ENCODE peak calls at places on chromosomes 13 and 19, in nine cellular contexts. G, C, J, M, H, W, L, V and N are unnamed samples.

GRCh38 chr13:33610471-33611015 is 207.4 kb upstream of the RFC3 start:
- DNase-seq in V (no peak), W (no peak), G (peak), C (no peak), L (peak), J (no peak), M (no peak), H (peak), N (no peak)

GRCh38 chr19:5590865-5591154 is 23.1 kb upstream of the TINCR start:
- DNase-seq in H (no peak), J (no peak), L (no peak), W (no peak), C (no peak), G (no peak), M (no peak), V (no peak), N (no peak)

GRCh38 chr13:99527346-99527745 is 26.1 kb downstream of the TM9SF2 start:
- DNase-seq in V (no peak), W (no peak), M (no peak), J (no peak), H (peak), C (no peak), L (no peak), G (no peak), N (no peak)

GRCh38 chr13:113997845-113998751 is 24.2 kb upstream of the C13orf46 start:
- DNase-seq in W (no peak), C (peak), J (peak), V (no peak), M (peak), G (no peak), L (no peak), H (no peak), N (peak)

GRCh38 chr19:6064016-6064702 is 46.1 kb downstream of the RFX2 start:
- DNase-seq in J (no peak), M (no peak), W (no peak), G (no peak), C (no peak), H (no peak), L (no peak), V (peak), N (no peak)

GRCh38 chr19:2239771-2240770 is 3.4 kb downstream of the SF3A2 start:
- DNase-seq in C (peak), W (peak), L (peak), V (no peak), M (no peak), H (no peak), J (peak), G (no peak), N (no peak)

GRCh38 chr13:73335226-73335625 is 276.4 kb downstream of the KLF5 start:
- DNase-seq in V (peak), H (no peak), J (peak), W (no peak), G (no peak), L (no peak), M (no peak), C (peak), N (peak)

GRCh38 chr19:1266818-1267440 is 2.2 kb upstream of the CIRBP start:
- DNase-seq in W (no peak), L (peak), H (peak), V (no peak), C (no peak), J (peak), M (no peak), G (peak), N (no peak)

GRCh38 chr19:40466219-40467006 is at the start of gene SPTBN4:
- DNase-seq in W (no peak), M (no peak), C (no peak), G (peak), V (no peak), L (peak), H (peak), J (peak), N (no peak)

GRCh38 chr13:48733739-48734329 is 80.1 kb downstream of the CYSLTR2 start:
- DNase-seq in L (no peak), G (no peak), M (no peak), V (no peak), H (no peak), C (no peak), W (no peak), J (no peak), N (no peak)

GRCh38 chr13:100129605-100130004 is 40.7 kb downstream of the PCCA start:
- DNase-seq in J (peak), G (no peak), L (no peak), V (no peak), C (no peak), H (no peak), M (no peak), W (no peak), N (no peak)

GRCh38 chr19:1445932-1446712 is 3.8 kb upstream of the APC2 start:
- DNase-seq in M (no peak), G (peak), C (no peak), H (no peak), L (no peak), V (no peak), W (no peak), J (no peak), N (no peak)

GRCh38 chr13:48185018-48185417 is 48.0 kb upstream of the ITM2B start:
- DNase-seq in H (no peak), L (no peak), C (no peak), M (no peak), V (no peak), W (no peak), G (no peak), J (peak), N (no peak)

GRCh38 chr13:74144269-74144668 is 10.1 kb upstream of the KLF12 start:
- DNase-seq in L (no peak), J (no peak), W (no peak), G (no peak), M (no peak), V (no peak), C (no peak), H (no peak), N (no peak)

GRCh38 chr13:20006206-20006605 is 47.7 kb downstream of the ZMYM2 start:
- DNase-seq in H (no peak), L (no peak), C (peak), G (no peak), W (peak), M (no peak), V (no peak), J (peak), N (peak)

GRCh38 chr13:39016789-39017188 is 21.1 kb downstream of the PROSER1 start:
- DNase-seq in L (no peak), V (peak), M (no peak), H (no peak), J (peak), C (peak), W (no peak), G (no peak), N (no peak)

DNA sequence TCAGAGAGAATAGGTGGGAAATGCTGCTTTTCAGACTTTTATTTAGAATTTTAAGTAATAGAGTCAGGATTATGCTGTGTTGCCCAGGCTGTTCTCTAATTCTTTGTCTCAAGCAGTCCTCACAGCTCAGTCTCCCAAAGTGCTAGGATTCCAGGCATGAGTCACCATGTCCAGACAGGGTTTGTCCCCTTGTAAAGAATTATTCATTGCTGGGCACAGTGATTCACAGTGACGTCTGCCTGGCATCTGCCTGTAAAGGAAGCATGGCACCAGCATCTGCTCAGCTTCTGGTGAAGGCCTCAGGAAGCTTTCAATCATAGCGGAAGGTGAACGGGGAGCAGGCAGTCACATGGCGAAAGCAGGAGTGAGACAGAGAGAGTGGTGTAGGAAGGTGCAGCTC is 17.7 kb downstream of the ZNF763 start:
- DNase-seq in M (no peak), H (no peak), W (no peak), L (no peak), C (no peak), J (peak), G (no peak), V (peak), N (no peak)
- H3K4me3 ChIP-seq in M (no peak), H (no peak), W (no peak), L (no peak), C (no peak), J (no peak), G (no peak), V (no peak), N (no peak)

GRCh38 chr19:15447057-15447456 is 2.7 kb downstream of the WIZ start:
- DNase-seq in G (no peak), W (no peak), J (no peak), H (no peak), C (no peak), M (no peak), L (no peak), V (no peak), N (no peak)

GRCh38 chr19:15445807-15446376 is 3.9 kb downstream of the WIZ start:
- DNase-seq in V (no peak), C (no peak), H (no peak), W (no peak), M (no peak), G (no peak), J (no peak), L (no peak), N (no peak)

GRCh38 chr19:15449620-15450527 is at the start of gene WIZ:
- DNase-seq in C (peak), J (peak), H (peak), M (no peak), W (no peak), L (peak), V (no peak), G (peak), N (peak)

GRCh38 chr19:15448778-15449619 is 757 bp downstream of the WIZ start:
- DNase-seq in J (peak), W (no peak), C (no peak), L (no peak), H (no peak), G (peak), M (no peak), V (no peak), N (no peak)

GRCh38 chr19:15448014-15448777 is 1.6 kb downstream of the WIZ start:
- DNase-seq in H (no peak), V (no peak), J (no peak), L (no peak), W (no peak), M (no peak), C (no peak), G (no peak), N (no peak)
- H3K4me3 ChIP-seq in H (no peak), V (no peak), J (no peak), L (no peak), W (peak), M (no peak), C (no peak), G (peak), N (no peak)

GRCh38 chr13:79525458-79525857 is 44.5 kb downstream of the NDFIP2 start:
- DNase-seq in H (no peak), W (no peak), M (no peak), V (peak), L (no peak), G (no peak), C (no peak), J (no peak), N (no peak)

GRCh38 chr13:79527698-79528097 is 46.7 kb downstream of the NDFIP2 start:
- DNase-seq in L (no peak), J (no peak), C (no peak), H (no peak), M (no peak), G (no peak), V (no peak), W (no peak), N (no peak)

GRCh38 chr13:79530270-79530669 is 49.3 kb downstream of the NDFIP2 start:
- DNase-seq in M (no peak), C (no peak), W (no peak), V (no peak), L (no peak), G (no peak), H (no peak), J (no peak), N (no peak)

GRCh38 chr13:79528759-79529191 is 47.8 kb downstream of the NDFIP2 start:
- DNase-seq in M (no peak), C (peak), H (no peak), J (peak), W (no peak), L (no peak), G (no peak), V (no peak), N (no peak)

DNA sequence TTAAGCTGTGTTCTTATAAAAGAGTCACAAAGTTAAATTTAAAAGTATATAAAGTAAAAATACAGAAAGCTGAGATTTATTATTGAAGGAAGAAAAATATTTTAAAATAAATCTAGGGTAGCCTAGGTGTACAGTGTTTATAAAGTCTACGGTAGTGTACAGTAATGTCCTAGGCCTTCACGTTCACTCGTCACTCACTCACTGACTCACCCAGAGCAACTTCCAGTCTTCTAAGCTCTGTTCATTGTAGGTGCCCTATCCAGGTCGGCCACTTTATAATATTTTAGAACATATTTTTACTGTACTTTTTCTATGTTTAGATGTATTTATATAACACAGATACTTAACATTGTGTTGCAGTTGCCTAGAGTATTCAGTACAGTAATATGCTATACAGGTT is 47.4 kb downstream of the NDFIP2 start:
- DNase-seq in W (no peak), J (no peak), H (no peak), C (peak), G (no peak), M (no peak), V (peak), L (no peak), N (no peak)
- H3K4me3 ChIP-seq in W (no peak), J (no peak), H (no peak), C (no peak), G (no peak), M (no peak), V (no peak), L (no peak), N (no peak)

DNA sequence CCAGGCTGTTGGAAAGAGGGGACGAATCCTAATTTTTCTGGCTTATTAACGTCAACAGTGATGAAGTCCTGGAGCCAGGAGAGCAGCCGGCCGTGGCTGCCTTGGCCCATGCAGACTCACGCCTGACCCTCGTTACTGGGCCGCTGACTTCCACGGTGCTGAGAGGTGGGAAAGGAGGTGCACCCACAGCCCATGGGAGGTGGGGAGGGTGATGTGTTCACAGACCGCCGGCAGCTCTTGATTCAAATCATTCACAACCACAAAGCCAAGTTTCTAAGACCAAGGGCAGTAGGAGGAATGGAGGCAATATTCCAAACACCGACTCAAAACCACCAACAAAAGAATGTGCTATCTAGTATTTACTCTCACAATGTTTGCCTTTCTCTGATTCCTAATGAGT is 24.3 kb downstream of the COL4A2 start:
- DNase-seq in C (peak), W (peak), L (no peak), M (no peak), J (peak), G (no peak), V (no peak), H (no peak), N (no peak)
- H3K4me3 ChIP-seq in C (no peak), W (no peak), L (no peak), M (peak), J (peak), G (no peak), V (no peak), H (no peak), N (no peak)

DNA sequence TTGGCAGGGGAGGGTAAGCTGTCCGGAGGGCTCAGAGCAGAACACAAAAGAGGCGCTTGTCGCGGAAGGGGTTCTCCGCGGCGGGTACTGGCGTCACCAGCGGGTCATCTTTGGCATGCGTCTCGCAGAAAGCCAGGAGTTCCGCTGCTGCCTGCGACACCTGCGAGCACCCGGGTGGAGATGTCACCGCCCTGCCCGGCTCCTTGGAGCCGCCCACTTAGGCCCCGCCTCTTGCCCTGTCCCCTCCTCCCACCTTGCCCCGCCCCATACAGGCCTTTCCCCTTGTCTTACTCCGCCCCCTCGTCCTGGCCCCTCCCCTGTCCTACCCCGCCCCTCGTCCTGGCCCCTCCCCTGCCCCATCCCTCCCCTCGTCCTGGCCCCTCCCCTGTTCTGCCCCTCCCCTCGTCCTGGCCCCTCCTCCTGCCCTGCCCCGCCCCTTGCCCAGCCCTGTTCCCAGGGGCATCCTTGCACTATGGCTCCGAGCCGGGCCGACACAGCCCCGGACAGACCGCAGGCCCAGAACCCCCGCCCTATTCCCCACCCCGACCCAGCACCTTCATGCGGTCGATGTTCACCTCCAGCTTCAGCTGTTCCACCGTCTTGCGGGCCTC is 1.9 kb downstream of the GNG8 start:
- DNase-seq in G (peak), L (peak), H (peak), C (peak), J (peak), M (peak), W (peak), V (peak), N (peak)
- H3K4me3 ChIP-seq in G (peak), L (peak), H (peak), C (peak), J (peak), M (peak), W (peak), V (peak), N (peak)

GRCh38 chr19:49408816-49409440 is 14.3 kb downstream of the PTH2 start:
- DNase-seq in L (no peak), V (peak), C (no peak), J (no peak), M (no peak), G (no peak), H (no peak), W (no peak), N (no peak)
- H3K4me3 ChIP-seq in L (peak), V (no peak), C (no peak), J (no peak), M (no peak), G (no peak), H (peak), W (no peak), N (no peak)

GRCh38 chr13:106621833-106622232 is 53.9 kb upstream of the ARGLU1 start:
- DNase-seq in J (no peak), W (no peak), L (no peak), M (no peak), H (no peak), V (no peak), C (no peak), G (no peak), N (no peak)

GRCh38 chr13:106616729-106617128 is 48.8 kb upstream of the ARGLU1 start:
- DNase-seq in L (no peak), G (no peak), C (no peak), H (no peak), M (no peak), J (no peak), W (no peak), V (no peak), N (no peak)

GRCh38 chr13:106617561-106617960 is 49.6 kb upstream of the ARGLU1 start:
- DNase-seq in H (no peak), V (peak), J (peak), L (no peak), M (no peak), G (no peak), C (peak), W (peak), N (no peak)

GRCh38 chr13:106623799-106624198 is 55.9 kb upstream of the ARGLU1 start:
- DNase-seq in L (no peak), H (no peak), W (no peak), J (no peak), M (no peak), G (no peak), V (no peak), C (no peak), N (no peak)

GRCh38 chr13:106619688-106620555 is 52.0 kb upstream of the ARGLU1 start:
- DNase-seq in G (no peak), W (peak), M (no peak), L (no peak), C (peak), H (no peak), J (peak), V (peak), N (no peak)
- H3K4me3 ChIP-seq in G (no peak), W (no peak), M (peak), L (no peak), C (no peak), H (no peak), J (no peak), V (no peak), N (no peak)

GRCh38 chr19:12965812-12966135 is 3.6 kb upstream of the DAND5 start:
- DNase-seq in J (no peak), H (no peak), V (no peak), L (no peak), W (no peak), C (no peak), G (no peak), M (no peak), N (no peak)
- H3K4me3 ChIP-seq in J (peak), H (no peak), V (no peak), L (no peak), W (no peak), C (no peak), G (no peak), M (peak), N (no peak)